ENCODE peak calls at places on chromosome 12, in seven cellular contexts. One of them, this sample, is unnamed.

GRCh38 chr12:49232940-49233841 is 31.7 kb upstream of the TUBA1C start:
- DNase-seq in tibial artery: peak; percentile 40
- DNase-seq in ovary: peak; percentile 67
- DNase-seq in DND-41: no peak
- DNase-seq in suprapubic skin: no peak
- DNase-seq in IMR-90: peak; percentile 56
- DNase-seq in A549: no peak
- DNase-seq in this sample: no peak

GRCh38 chr12:70609203-70609602 is 28.0 kb downstream of the PTPRB start:
- DNase-seq in IMR-90: no peak
- DNase-seq in DND-41: no peak
- DNase-seq in tibial artery: no peak
- DNase-seq in suprapubic skin: no peak
- DNase-seq in A549: no peak
- DNase-seq in ovary: no peak
- DNase-seq in this sample: no peak

GRCh38 chr12:52604859-52605258 is 3.6 kb upstream of the KRT72 start:
- DNase-seq in DND-41: no peak
- DNase-seq in tibial artery: no peak
- DNase-seq in ovary: no peak
- DNase-seq in suprapubic skin: no peak
- DNase-seq in IMR-90: no peak
- DNase-seq in A549: peak; percentile 27
- DNase-seq in this sample: no peak

GRCh38 chr12:69405466-69405865 is 45.9 kb downstream of the YEATS4 start:
- DNase-seq in A549: peak; percentile 95
- DNase-seq in DND-41: no peak
- DNase-seq in IMR-90: peak; percentile 98
- DNase-seq in suprapubic skin: no peak
- DNase-seq in ovary: peak; percentile 15
- DNase-seq in tibial artery: peak; percentile 33
- DNase-seq in this sample: peak; percentile 86

GRCh38 chr12:3353621-3354020 is 137.4 kb upstream of the PRMT8 start:
- DNase-seq in DND-41: no peak
- DNase-seq in suprapubic skin: no peak
- DNase-seq in A549: no peak
- DNase-seq in IMR-90: no peak
- DNase-seq in tibial artery: no peak
- DNase-seq in ovary: no peak
- DNase-seq in this sample: no peak

GRCh38 chr12:75596406-75596805 is 85.0 kb upstream of the KRR1 start:
- DNase-seq in A549: no peak
- DNase-seq in ovary: no peak
- DNase-seq in tibial artery: no peak
- DNase-seq in IMR-90: no peak
- DNase-seq in DND-41: no peak
- DNase-seq in suprapubic skin: no peak
- DNase-seq in this sample: no peak

GRCh38 chr12:44921736-44922135 is 45.6 kb upstream of the NELL2 start:
- DNase-seq in ovary: no peak
- DNase-seq in IMR-90: no peak
- DNase-seq in DND-41: no peak
- DNase-seq in A549: no peak
- DNase-seq in tibial artery: no peak
- DNase-seq in suprapubic skin: no peak
- DNase-seq in this sample: no peak

GRCh38 chr12:27905285-27906126 is 67.0 kb downstream of the PTHLH start:
- DNase-seq in suprapubic skin: no peak
- DNase-seq in DND-41: no peak
- DNase-seq in A549: no peak
- DNase-seq in tibial artery: no peak
- DNase-seq in IMR-90: no peak
- DNase-seq in ovary: no peak
- DNase-seq in this sample: no peak

GRCh38 chr12:23767834-23768233 is 181.6 kb downstream of the SOX5 start:
- DNase-seq in ovary: no peak
- DNase-seq in tibial artery: no peak
- DNase-seq in suprapubic skin: no peak
- DNase-seq in DND-41: no peak
- DNase-seq in IMR-90: peak; percentile 1
- DNase-seq in A549: no peak
- DNase-seq in this sample: no peak

GRCh38 chr12:108302034-108302433 is 37.1 kb downstream of the CMKLR1 start:
- DNase-seq in tibial artery: no peak
- DNase-seq in DND-41: no peak
- DNase-seq in IMR-90: no peak
- DNase-seq in suprapubic skin: no peak
- DNase-seq in ovary: no peak
- DNase-seq in A549: no peak
- DNase-seq in this sample: no peak

GRCh38 chr12:21987786-21988185 is 46.6 kb upstream of the ABCC9 start:
- DNase-seq in ovary: no peak
- DNase-seq in tibial artery: no peak
- DNase-seq in suprapubic skin: no peak
- DNase-seq in DND-41: no peak
- DNase-seq in IMR-90: no peak
- DNase-seq in A549: no peak
- DNase-seq in this sample: no peak

GRCh38 chr12:10900530-10900929 is 8.8 kb downstream of the TAS2R13 start:
- DNase-seq in DND-41: no peak
- DNase-seq in suprapubic skin: no peak
- DNase-seq in ovary: no peak
- DNase-seq in tibial artery: no peak
- DNase-seq in IMR-90: no peak
- DNase-seq in A549: no peak
- DNase-seq in this sample: no peak

GRCh38 chr12:77064891-77065360 is 443 bp downstream of the E2F7 start:
- DNase-seq in tibial artery: peak; percentile 21
- DNase-seq in IMR-90: no peak
- DNase-seq in A549: no peak
- DNase-seq in ovary: no peak
- DNase-seq in suprapubic skin: peak; percentile 56
- DNase-seq in DND-41: no peak
- DNase-seq in this sample: no peak

GRCh38 chr12:61213646-61214045 is 1046.6 kb upstream of the USP15 start:
- DNase-seq in IMR-90: no peak
- DNase-seq in A549: no peak
- DNase-seq in suprapubic skin: no peak
- DNase-seq in DND-41: no peak
- DNase-seq in tibial artery: no peak
- DNase-seq in ovary: no peak
- DNase-seq in this sample: no peak

GRCh38 chr12:46388427-46388992 is 15.9 kb upstream of the SLC38A2 start:
- DNase-seq in IMR-90: peak; percentile 71
- DNase-seq in ovary: no peak
- DNase-seq in DND-41: no peak
- DNase-seq in suprapubic skin: no peak
- DNase-seq in tibial artery: no peak
- DNase-seq in A549: no peak
- DNase-seq in this sample: no peak

GRCh38 chr12:31603546-31604009 is 12.6 kb upstream of the DENND5B start:
- DNase-seq in A549: no peak
- DNase-seq in ovary: no peak
- DNase-seq in DND-41: no peak
- DNase-seq in tibial artery: no peak
- DNase-seq in IMR-90: no peak
- DNase-seq in suprapubic skin: no peak
- DNase-seq in this sample: no peak

GRCh38 chr12:118964988-118965387 is 16.4 kb upstream of the SRRM4 start:
- DNase-seq in tibial artery: no peak
- DNase-seq in ovary: no peak
- DNase-seq in IMR-90: no peak
- DNase-seq in A549: no peak
- DNase-seq in suprapubic skin: no peak
- DNase-seq in DND-41: no peak
- DNase-seq in this sample: no peak

GRCh38 chr12:121522962-121523361 is 57.9 kb downstream of the KDM2B start:
- DNase-seq in A549: no peak
- DNase-seq in tibial artery: no peak
- DNase-seq in DND-41: no peak
- DNase-seq in ovary: no peak
- DNase-seq in suprapubic skin: no peak
- DNase-seq in IMR-90: no peak
- DNase-seq in this sample: no peak

GRCh38 chr12:131415781-131416180 is 295.1 kb upstream of the SFSWAP start:
- DNase-seq in DND-41: no peak
- DNase-seq in ovary: no peak
- DNase-seq in suprapubic skin: no peak
- DNase-seq in tibial artery: no peak
- DNase-seq in IMR-90: no peak
- DNase-seq in A549: peak; percentile 56
- DNase-seq in this sample: no peak

GRCh38 chr12:116196752-116197718 is 80.5 kb downstream of the MED13L start:
- DNase-seq in IMR-90: no peak
- DNase-seq in tibial artery: no peak
- DNase-seq in DND-41: no peak
- DNase-seq in suprapubic skin: no peak
- DNase-seq in A549: no peak
- DNase-seq in ovary: no peak
- DNase-seq in this sample: no peak

GRCh38 chr12:116196226-116196625 is 81.3 kb downstream of the MED13L start:
- DNase-seq in DND-41: no peak
- DNase-seq in A549: no peak
- DNase-seq in suprapubic skin: no peak
- DNase-seq in tibial artery: no peak
- DNase-seq in IMR-90: no peak
- DNase-seq in ovary: no peak
- DNase-seq in this sample: no peak

GRCh38 chr12:116189692-116190091 is 87.8 kb downstream of the MED13L start:
- DNase-seq in ovary: no peak
- DNase-seq in DND-41: no peak
- DNase-seq in tibial artery: no peak
- DNase-seq in A549: no peak
- DNase-seq in IMR-90: no peak
- DNase-seq in suprapubic skin: no peak
- DNase-seq in this sample: no peak

GRCh38 chr12:116199160-116199559 is 78.3 kb downstream of the MED13L start:
- DNase-seq in DND-41: no peak
- DNase-seq in ovary: no peak
- DNase-seq in tibial artery: no peak
- DNase-seq in suprapubic skin: no peak
- DNase-seq in A549: no peak
- DNase-seq in IMR-90: no peak
- DNase-seq in this sample: no peak

GRCh38 chr12:116194935-116195431 is 82.5 kb downstream of the MED13L start:
- DNase-seq in IMR-90: no peak
- DNase-seq in DND-41: peak; percentile 57
- DNase-seq in A549: peak; percentile 14
- DNase-seq in ovary: no peak
- DNase-seq in tibial artery: no peak
- DNase-seq in suprapubic skin: no peak
- DNase-seq in this sample: no peak
- H3K4me1 ChIP-seq in IMR-90: peaks cover 7% of the 10 kb centered on the region
- H3K4me1 ChIP-seq in DND-41: peaks cover 17% of the 10 kb centered on the region
- H3K4me1 ChIP-seq in A549: peaks cover 53% of the 10 kb centered on the region
- H3K4me1 ChIP-seq in ovary: peaks cover 11% of the 10 kb centered on the region
- H3K4me1 ChIP-seq in tibial artery: peaks cover 97% of the 10 kb centered on the region
- H3K4me1 ChIP-seq in suprapubic skin: peaks cover 45% of the 10 kb centered on the region
- H3K4me1 ChIP-seq in this sample: peaks cover 4% of the 10 kb centered on the region

GRCh38 chr12:132597333-132598283 is 12.8 kb downstream of the LRCOL1 start:
- DNase-seq in A549: peak; percentile 74
- DNase-seq in tibial artery: no peak
- DNase-seq in IMR-90: peak; percentile 23
- DNase-seq in DND-41: peak; percentile 63
- DNase-seq in suprapubic skin: no peak
- DNase-seq in ovary: no peak
- DNase-seq in this sample: no peak
- H3K27ac ChIP-seq in A549: peak overlapping the region; percentile 68
- H3K27ac ChIP-seq in tibial artery: no peak overlapping the region
- H3K27ac ChIP-seq in IMR-90: no peak overlapping the region
- H3K27ac ChIP-seq in DND-41: peak overlapping the region; percentile 10
- H3K27ac ChIP-seq in suprapubic skin: no peak overlapping the region
- H3K27ac ChIP-seq in ovary: no peak overlapping the region
- H3K27ac ChIP-seq in this sample: no peak overlapping the region

GRCh38 chr12:25130741-25131188 is 64.2 kb downstream of the DNAI7 start:
- DNase-seq in DND-41: no peak
- DNase-seq in A549: peak; percentile 44
- DNase-seq in tibial artery: no peak
- DNase-seq in suprapubic skin: no peak
- DNase-seq in IMR-90: peak; percentile 67
- DNase-seq in ovary: no peak
- DNase-seq in this sample: no peak
- TF ChIP-seq CTCF in DND-41: peak; percentile 78
- TF ChIP-seq CTCF in A549: peak; percentile 68
- TF ChIP-seq CTCF in tibial artery: peak; percentile 58
- TF ChIP-seq CTCF in suprapubic skin: peak; percentile 34
- TF ChIP-seq CTCF in IMR-90: peak; percentile 75
- TF ChIP-seq CTCF in ovary: peak; percentile 21
- TF ChIP-seq CTCF in this sample: peak; percentile 82

GRCh38 chr12:18430425-18431048 is 169.2 kb downstream of the PIK3C2G start:
- DNase-seq in suprapubic skin: no peak
- DNase-seq in IMR-90: peak; percentile 71
- DNase-seq in tibial artery: no peak
- DNase-seq in ovary: peak; percentile 11
- DNase-seq in DND-41: no peak
- DNase-seq in A549: peak; percentile 50
- DNase-seq in this sample: peak; percentile 28
- H3K4me1 ChIP-seq in suprapubic skin: peaks cover 3% of the 10 kb centered on the region
- H3K4me1 ChIP-seq in IMR-90: no peaks in the 10 kb centered on the region
- H3K4me1 ChIP-seq in tibial artery: no peaks in the 10 kb centered on the region
- H3K4me1 ChIP-seq in ovary: peaks cover 2% of the 10 kb centered on the region
- H3K4me1 ChIP-seq in DND-41: no peaks in the 10 kb centered on the region
- H3K4me1 ChIP-seq in A549: no peaks in the 10 kb centered on the region
- H3K4me1 ChIP-seq in this sample: no peaks in the 10 kb centered on the region

This sample was measured in foreskin keratinocyte.